ENCODE peak calls at places on chromosomes 1 and 21, in six cellular contexts. One of them, this sample, is unnamed. For H3K36me3, the result is how much of the 10 kb centered on the place peaks cover.

GRCh38 chr1:51768971-51769601 is 109.4 kb downstream of the NRDC start:
- DNase-seq in IMR-90: peak
- DNase-seq in cardiac muscle cell: peak
- DNase-seq in OCI-LY7: peak
- DNase-seq in CD8-positive, alpha-beta memory T cell: no peak
- DNase-seq in astrocyte: peak
- DNase-seq in this sample: peak

GRCh38 chr1:53946252-53947171 is at the start of gene LRRC42:
- DNase-seq in IMR-90: no peak
- DNase-seq in cardiac muscle cell: no peak
- DNase-seq in OCI-LY7: peak
- DNase-seq in CD8-positive, alpha-beta memory T cell: no peak
- DNase-seq in astrocyte: no peak
- DNase-seq in this sample: peak

GRCh38 chr1:31760422-31760900 is 3.7 kb downstream of the ADGRB2 start:
- DNase-seq in IMR-90: no peak
- DNase-seq in cardiac muscle cell: no peak
- DNase-seq in OCI-LY7: peak
- DNase-seq in CD8-positive, alpha-beta memory T cell: no peak
- DNase-seq in astrocyte: no peak
- DNase-seq in this sample: peak

GRCh38 chr1:41811978-41812852 is 106.5 kb downstream of the HIVEP3 start:
- DNase-seq in IMR-90: peak
- DNase-seq in cardiac muscle cell: peak
- DNase-seq in OCI-LY7: peak
- DNase-seq in CD8-positive, alpha-beta memory T cell: peak
- DNase-seq in astrocyte: peak
- DNase-seq in this sample: peak

GRCh38 chr1:205963756-205964155 is 20.5 kb upstream of the SLC26A9 start:
- DNase-seq in IMR-90: no peak
- DNase-seq in cardiac muscle cell: no peak
- DNase-seq in OCI-LY7: no peak
- DNase-seq in CD8-positive, alpha-beta memory T cell: no peak
- DNase-seq in astrocyte: no peak
- DNase-seq in this sample: no peak

GRCh38 chr1:1341549-1342021 is 7.6 kb downstream of the DVL1 start:
- DNase-seq in IMR-90: no peak
- DNase-seq in cardiac muscle cell: no peak
- DNase-seq in OCI-LY7: no peak
- DNase-seq in CD8-positive, alpha-beta memory T cell: no peak
- DNase-seq in astrocyte: no peak
- DNase-seq in this sample: no peak

GRCh38 chr1:82160903-82161302 is 360.2 kb downstream of the ADGRL2 start:
- DNase-seq in IMR-90: no peak
- DNase-seq in cardiac muscle cell: no peak
- DNase-seq in OCI-LY7: no peak
- DNase-seq in CD8-positive, alpha-beta memory T cell: no peak
- DNase-seq in astrocyte: no peak
- DNase-seq in this sample: no peak

GRCh38 chr1:155024315-155024714 is 9.3 kb downstream of the DCST2 start:
- DNase-seq in IMR-90: no peak
- DNase-seq in cardiac muscle cell: no peak
- DNase-seq in OCI-LY7: no peak
- DNase-seq in CD8-positive, alpha-beta memory T cell: no peak
- DNase-seq in astrocyte: no peak
- DNase-seq in this sample: no peak

GRCh38 chr1:53449693-53450092 is 9.5 kb upstream of the DMRTB1 start:
- DNase-seq in IMR-90: no peak
- DNase-seq in cardiac muscle cell: no peak
- DNase-seq in OCI-LY7: no peak
- DNase-seq in CD8-positive, alpha-beta memory T cell: no peak
- DNase-seq in astrocyte: no peak
- DNase-seq in this sample: no peak

GRCh38 chr21:17688912-17689874 is 76.5 kb upstream of the BTG3 start:
- DNase-seq in IMR-90: peak
- DNase-seq in cardiac muscle cell: no peak
- DNase-seq in OCI-LY7: peak
- DNase-seq in CD8-positive, alpha-beta memory T cell: peak
- DNase-seq in astrocyte: peak
- DNase-seq in this sample: no peak
- H3K4me3 ChIP-seq in IMR-90: no peak
- H3K4me3 ChIP-seq in cardiac muscle cell: no peak
- H3K4me3 ChIP-seq in OCI-LY7: peak
- H3K4me3 ChIP-seq in CD8-positive, alpha-beta memory T cell: no peak
- H3K4me3 ChIP-seq in astrocyte: no peak
- H3K4me3 ChIP-seq in this sample: no peak

GRCh38 chr1:17667641-17668040 is 87.5 kb upstream of the ACTL8 start:
- DNase-seq in IMR-90: no peak
- DNase-seq in cardiac muscle cell: no peak
- DNase-seq in OCI-LY7: no peak
- DNase-seq in CD8-positive, alpha-beta memory T cell: no peak
- DNase-seq in astrocyte: no peak
- DNase-seq in this sample: no peak
- H3K36me3 ChIP-seq in IMR-90: under half
- H3K36me3 ChIP-seq in cardiac muscle cell: under half
- H3K36me3 ChIP-seq in OCI-LY7: under half
- H3K36me3 ChIP-seq in CD8-positive, alpha-beta memory T cell: under half
- H3K36me3 ChIP-seq in astrocyte: under half
- H3K36me3 ChIP-seq in this sample: under half

GRCh38 chr1:204077979-204078696 is 5.2 kb downstream of the SOX13 start:
- DNase-seq in IMR-90: peak
- DNase-seq in cardiac muscle cell: peak
- DNase-seq in OCI-LY7: no peak
- DNase-seq in CD8-positive, alpha-beta memory T cell: no peak
- DNase-seq in astrocyte: no peak
- DNase-seq in this sample: peak
- H3K4me3 ChIP-seq in IMR-90: no peak
- H3K4me3 ChIP-seq in cardiac muscle cell: no peak
- H3K4me3 ChIP-seq in OCI-LY7: no peak
- H3K4me3 ChIP-seq in CD8-positive, alpha-beta memory T cell: no peak
- H3K4me3 ChIP-seq in astrocyte: no peak
- H3K4me3 ChIP-seq in this sample: peak

GRCh38 chr1:111706921-111707320 is 32.3 kb downstream of the INKA2 start:
- DNase-seq in IMR-90: peak
- DNase-seq in cardiac muscle cell: no peak
- DNase-seq in OCI-LY7: no peak
- DNase-seq in CD8-positive, alpha-beta memory T cell: no peak
- DNase-seq in astrocyte: peak
- DNase-seq in this sample: no peak
- H3K36me3 ChIP-seq in IMR-90: under half
- H3K36me3 ChIP-seq in cardiac muscle cell: under half
- H3K36me3 ChIP-seq in OCI-LY7: half or more
- H3K36me3 ChIP-seq in CD8-positive, alpha-beta memory T cell: under half
- H3K36me3 ChIP-seq in astrocyte: under half
- H3K36me3 ChIP-seq in this sample: under half

GRCh38 chr1:78651247-78651646 is 1.6 kb downstream of the IFI44 start:
- DNase-seq in IMR-90: peak
- DNase-seq in cardiac muscle cell: no peak
- DNase-seq in OCI-LY7: no peak
- DNase-seq in CD8-positive, alpha-beta memory T cell: no peak
- DNase-seq in astrocyte: peak
- DNase-seq in this sample: no peak
- H3K4me3 ChIP-seq in IMR-90: no peak
- H3K4me3 ChIP-seq in cardiac muscle cell: no peak
- H3K4me3 ChIP-seq in OCI-LY7: no peak
- H3K4me3 ChIP-seq in CD8-positive, alpha-beta memory T cell: peak
- H3K4me3 ChIP-seq in astrocyte: peak
- H3K4me3 ChIP-seq in this sample: no peak

GRCh38 chr1:27405074-27405473 is 12.7 kb downstream of the GPR3 start:
- DNase-seq in IMR-90: peak
- DNase-seq in cardiac muscle cell: peak
- DNase-seq in OCI-LY7: no peak
- DNase-seq in CD8-positive, alpha-beta memory T cell: no peak
- DNase-seq in astrocyte: peak
- DNase-seq in this sample: peak

GRCh38 chr1:27403065-27403726 is 10.8 kb downstream of the GPR3 start:
- DNase-seq in IMR-90: peak
- DNase-seq in cardiac muscle cell: peak
- DNase-seq in OCI-LY7: peak
- DNase-seq in CD8-positive, alpha-beta memory T cell: no peak
- DNase-seq in astrocyte: no peak
- DNase-seq in this sample: peak

GRCh38 chr1:27408151-27408550 is 15.7 kb downstream of the GPR3 start:
- DNase-seq in IMR-90: no peak
- DNase-seq in cardiac muscle cell: no peak
- DNase-seq in OCI-LY7: no peak
- DNase-seq in CD8-positive, alpha-beta memory T cell: no peak
- DNase-seq in astrocyte: peak
- DNase-seq in this sample: no peak

GRCh38 chr1:27403931-27404330 is 11.5 kb downstream of the GPR3 start:
- DNase-seq in IMR-90: no peak
- DNase-seq in cardiac muscle cell: no peak
- DNase-seq in OCI-LY7: peak
- DNase-seq in CD8-positive, alpha-beta memory T cell: no peak
- DNase-seq in astrocyte: no peak
- DNase-seq in this sample: no peak

GRCh38 chr1:27406354-27406665 is 13.9 kb downstream of the GPR3 start:
- DNase-seq in IMR-90: no peak
- DNase-seq in cardiac muscle cell: no peak
- DNase-seq in OCI-LY7: no peak
- DNase-seq in CD8-positive, alpha-beta memory T cell: no peak
- DNase-seq in astrocyte: no peak
- DNase-seq in this sample: no peak
- H3K36me3 ChIP-seq in IMR-90: under half
- H3K36me3 ChIP-seq in cardiac muscle cell: under half
- H3K36me3 ChIP-seq in OCI-LY7: under half
- H3K36me3 ChIP-seq in CD8-positive, alpha-beta memory T cell: under half
- H3K36me3 ChIP-seq in astrocyte: under half
- H3K36me3 ChIP-seq in this sample: under half

DNA sequence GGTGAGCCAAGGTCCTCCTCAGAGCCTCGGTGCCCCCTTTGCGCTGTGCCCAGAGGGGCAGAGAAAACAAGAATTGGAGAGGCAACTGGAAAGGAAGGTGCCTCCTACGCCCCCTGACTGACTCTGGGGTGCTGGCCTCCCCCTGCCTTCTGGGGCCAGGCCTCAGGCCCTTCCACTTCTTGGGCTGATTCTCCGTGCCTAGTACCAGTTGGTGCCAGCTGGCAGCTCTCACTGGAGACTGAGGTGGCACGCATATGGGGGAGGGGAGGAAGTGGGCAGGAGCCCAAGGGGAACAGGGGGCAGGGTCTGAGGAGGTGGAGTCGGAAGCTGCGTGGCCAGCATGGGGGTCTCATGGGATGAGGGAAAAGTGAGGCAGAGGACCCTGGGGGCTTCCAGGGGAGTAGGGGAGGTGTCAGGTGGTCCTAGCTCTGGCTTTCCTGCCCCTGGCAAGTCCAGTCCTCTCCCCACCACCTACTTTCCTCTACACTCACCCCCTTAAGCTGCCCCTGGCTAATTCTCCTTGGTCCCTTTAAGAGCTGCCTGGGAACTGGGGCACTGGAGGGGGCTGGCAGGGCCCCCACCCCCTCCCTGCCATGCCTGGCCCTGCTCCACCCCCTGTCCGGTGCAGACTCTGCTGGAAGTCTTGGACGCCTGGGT is 6.5 kb upstream of the SEMA4A start:
- DNase-seq in IMR-90: no peak
- DNase-seq in cardiac muscle cell: no peak
- DNase-seq in OCI-LY7: no peak
- DNase-seq in CD8-positive, alpha-beta memory T cell: no peak
- DNase-seq in astrocyte: no peak
- DNase-seq in this sample: no peak
- H3K4me3 ChIP-seq in IMR-90: no peak
- H3K4me3 ChIP-seq in cardiac muscle cell: no peak
- H3K4me3 ChIP-seq in OCI-LY7: peak
- H3K4me3 ChIP-seq in CD8-positive, alpha-beta memory T cell: no peak
- H3K4me3 ChIP-seq in astrocyte: no peak
- H3K4me3 ChIP-seq in this sample: no peak

DNA sequence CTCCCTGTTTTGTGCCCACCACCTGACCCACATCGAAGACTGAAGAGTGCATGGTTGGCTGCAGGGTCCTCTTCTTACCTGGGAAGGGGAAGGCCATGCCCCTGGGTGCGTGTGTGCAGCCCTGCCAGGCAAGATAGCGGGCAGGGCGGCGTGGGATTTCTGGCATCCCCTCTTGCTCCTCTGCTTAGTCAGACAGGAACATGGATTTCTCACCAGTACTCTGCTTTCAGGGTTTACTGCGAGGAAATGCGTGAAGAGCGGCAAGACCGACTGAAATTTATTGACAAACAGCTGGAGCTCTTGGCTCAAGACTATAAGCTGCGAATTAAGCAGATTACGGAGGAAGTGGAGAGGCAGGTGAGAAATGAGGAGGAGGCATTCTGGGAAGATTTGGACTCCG is 15.5 kb upstream of the MIIP start:
- DNase-seq in IMR-90: no peak
- DNase-seq in cardiac muscle cell: no peak
- DNase-seq in OCI-LY7: no peak
- DNase-seq in CD8-positive, alpha-beta memory T cell: no peak
- DNase-seq in astrocyte: no peak
- DNase-seq in this sample: no peak
- H3K36me3 ChIP-seq in IMR-90: half or more
- H3K36me3 ChIP-seq in cardiac muscle cell: half or more
- H3K36me3 ChIP-seq in OCI-LY7: half or more
- H3K36me3 ChIP-seq in CD8-positive, alpha-beta memory T cell: under half
- H3K36me3 ChIP-seq in astrocyte: under half
- H3K36me3 ChIP-seq in this sample: half or more